ENCODE peak calls at places on chromosomes 12 and 14, in nine cellular contexts. T is T-cell; J is T-helper 22 cell; A is bronchial epithelial cell; K is amygdala; Z is activated naive CD4-positive, alpha-beta T cell treated with anti-CD3 and anti-CD28 coated beads, Interleukin-2, amount 50 U/mL, for 16 hours; Y is adrenal gland; R is cardiac muscle cell; U is non-pigmented ciliary epithelial cell. Q is an unnamed sample.

GRCh38 chr14:21385170-21385904 is 1.5 kb upstream of the SUPT16H start:
- DNase-seq in R (no peak), Z (no peak), K (no peak), U (no peak), Y (no peak), T (no peak), A (no peak), J (no peak), Q (no peak)

GRCh38 chr12:25723921-25724491 is 170.9 kb upstream of the LMNTD1 start:
- DNase-seq in J (no peak), T (no peak), Z (no peak), U (no peak), K (no peak), A (no peak), Y (peak), R (no peak), Q (no peak)

GRCh38 chr12:55712700-55713415 is 3.0 kb upstream of the BLOC1S1 start:
- DNase-seq in Z (no peak), K (no peak), U (no peak), A (no peak), R (no peak), Y (no peak), J (no peak), T (no peak), Q (no peak)

GRCh38 chr12:106753526-106753925 is 21.0 kb upstream of the RIC8B start:
- DNase-seq in K (no peak), A (peak), T (peak), U (no peak), Z (peak), Y (no peak), R (no peak), J (peak), Q (no peak)

GRCh38 chr14:101504096-101504948 is 57.0 kb upstream of the DIO3 start:
- DNase-seq in Z (peak), A (no peak), R (no peak), T (no peak), U (no peak), J (no peak), Y (no peak), K (no peak), Q (no peak)

GRCh38 chr12:1915082-1915968 is 3.1 kb downstream of the CACNA2D4 start:
- DNase-seq in Z (no peak), T (peak), J (no peak), U (no peak), K (no peak), Y (peak), A (no peak), R (no peak), Q (no peak)

GRCh38 chr12:30694971-30695326 is 720 bp downstream of the IPO8 start:
- DNase-seq in Y (peak), T (no peak), U (no peak), Z (no peak), A (peak), J (no peak), R (peak), K (no peak), Q (peak)

GRCh38 chr14:30354439-30354838 is 204.5 kb upstream of the G2E3 start:
- DNase-seq in A (no peak), Z (no peak), R (no peak), J (no peak), K (no peak), U (no peak), T (no peak), Y (no peak), Q (no peak)

GRCh38 chr12:15839682-15840081 is 42.5 kb upstream of the STRAP start:
- DNase-seq in A (no peak), Z (no peak), J (no peak), U (no peak), T (no peak), Y (no peak), R (no peak), K (no peak), Q (no peak)

GRCh38 chr12:11130999-11131398 is 3.4 kb downstream of the TAS2R30 start:
- DNase-seq in U (no peak), J (no peak), K (no peak), Z (no peak), T (no peak), R (no peak), A (no peak), Y (no peak), Q (no peak)

GRCh38 chr14:52355016-52355430 is 40.9 kb downstream of the PTGER2 start:
- DNase-seq in J (no peak), R (no peak), T (no peak), Z (no peak), A (peak), Y (no peak), K (no peak), U (peak), Q (no peak)

GRCh38 chr12:102504280-102504679 is 23.9 kb upstream of the IGF1 start:
- DNase-seq in Z (no peak), A (no peak), T (no peak), U (no peak), R (no peak), K (no peak), Y (peak), J (no peak), Q (no peak)

GRCh38 chr12:131642101-131642540 is 68.8 kb upstream of the SFSWAP start:
- DNase-seq in T (no peak), A (no peak), R (no peak), J (no peak), U (no peak), K (no peak), Y (no peak), Z (no peak), Q (no peak)

GRCh38 chr12:109461049-109461845 is 15.9 kb downstream of the KCTD10 start:
- DNase-seq in A (no peak), T (no peak), K (no peak), U (no peak), J (no peak), R (peak), Y (peak), Z (no peak), Q (no peak)

GRCh38 chr14:94707494-94707893 is 62.4 kb downstream of the GSC start:
- DNase-seq in U (no peak), Y (no peak), A (no peak), J (no peak), T (no peak), Z (no peak), K (no peak), R (no peak), Q (no peak)

GRCh38 chr14:71175491-71175890 is 268.2 kb downstream of the PCNX1 start:
- DNase-seq in J (no peak), R (no peak), A (peak), Z (no peak), U (no peak), Y (no peak), K (no peak), T (no peak), Q (no peak)

GRCh38 chr12:89016970-89017778 is 335.1 kb downstream of the DUSP6 start:
- DNase-seq in T (no peak), Y (peak), J (no peak), Z (no peak), A (peak), K (no peak), R (peak), U (peak), Q (peak)

GRCh38 chr14:36941783-36942521 is 230.5 kb downstream of the SLC25A21 start:
- DNase-seq in A (peak), T (no peak), J (no peak), R (peak), K (peak), Y (peak), Z (peak), U (no peak), Q (peak)

GRCh38 chr12:109709401-109710278 is 4.0 kb upstream of the FAM222A start:
- DNase-seq in Y (no peak), A (no peak), U (no peak), J (no peak), Z (no peak), R (no peak), T (no peak), K (no peak), Q (no peak)

GRCh38 chr12:59166457-59166856 is 246.2 kb upstream of the LRIG3 start:
- DNase-seq in R (no peak), Y (no peak), K (no peak), Z (no peak), U (no peak), T (no peak), J (no peak), A (no peak), Q (no peak)

GRCh38 chr14:78710963-78711362 is 540.8 kb downstream of the NRXN3 start:
- DNase-seq in R (no peak), Y (no peak), T (no peak), J (no peak), A (no peak), K (no peak), Z (no peak), U (no peak), Q (no peak)

Q was measured in neuronal stem cell.